ENCODE peak calls at places on chromosome 7, in four cellular contexts. H is upper lobe of left lung, X is sigmoid colon, Z is trophoblast cell. Q is an unnamed sample.

GRCh38 chr7:131618391-131618790 is 62.0 kb upstream of the PODXL start:
- DNase-seq in X (no peak), Z (no peak), H (no peak), Q (no peak)

GRCh38 chr7:149126662-149127321 is 668 bp upstream of the ZNF425 start:
- DNase-seq in Z (no peak), X (peak; percentile 76), H (peak; percentile 62), Q (no peak)

GRCh38 chr7:39580150-39580874 is 14.1 kb downstream of the YAE1 start:
- DNase-seq in Z (peak; percentile 81), H (peak; percentile 82), X (peak; percentile 89), Q (peak; percentile 77)

GRCh38 chr7:42671627-42672026 is 240.2 kb downstream of the C7orf25 start:
- DNase-seq in H (no peak), X (no peak), Z (no peak), Q (no peak)

GRCh38 chr7:96548664-96549063 is 161.0 kb downstream of the SEM1 start:
- DNase-seq in X (no peak), Z (peak; percentile 69), H (no peak), Q (peak; percentile 7)

GRCh38 chr7:44094796-44095592 is 9.2 kb upstream of the AEBP1 start:
- DNase-seq in H (no peak), X (no peak), Z (no peak), Q (no peak)

GRCh38 chr7:158547817-158548216 is 39.8 kb downstream of the PTPRN2 start:
- DNase-seq in X (no peak), H (no peak), Z (no peak), Q (no peak)

GRCh38 chr7:22675917-22676343 is 51.1 kb upstream of the IL6 start:
- DNase-seq in Z (no peak), H (no peak), X (no peak), Q (no peak)

GRCh38 chr7:131546126-131546525 is 10.3 kb downstream of the PODXL start:
- DNase-seq in H (peak; percentile 74), X (peak; percentile 60), Z (no peak), Q (peak; percentile 64)

GRCh38 chr7:27160147-27160545 is 3.7 kb upstream of the HOXA7 start:
- DNase-seq in Z (no peak), X (peak; percentile 69), H (peak; percentile 14), Q (peak; percentile 17)

GRCh38 chr7:84104841-84105240 is 89.7 kb downstream of the SEMA3A start:
- DNase-seq in X (no peak), H (no peak), Z (no peak), Q (no peak)

GRCh38 chr7:68858497-68858896 is 739.8 kb upstream of the AUTS2 start:
- DNase-seq in X (no peak), Z (no peak), H (no peak), Q (no peak)

GRCh38 chr7:88456490-88456889 is 149.8 kb upstream of the STEAP4 start:
- DNase-seq in H (no peak), Z (no peak), X (no peak), Q (no peak)

GRCh38 chr7:7306231-7306630 is 123.9 kb downstream of the C1GALT1 start:
- DNase-seq in X (no peak), Z (no peak), H (no peak), Q (no peak)

GRCh38 chr7:42319631-42320030 is 82.6 kb upstream of the GLI3 start:
- DNase-seq in Z (no peak), H (no peak), X (no peak), Q (no peak)

GRCh38 chr7:99106869-99107268 is 37.0 kb downstream of the SMURF1 start:
- DNase-seq in X (no peak), H (no peak), Z (peak; percentile 76), Q (no peak)

GRCh38 chr7:99105756-99106155 is 38.2 kb downstream of the SMURF1 start:
- DNase-seq in Z (no peak), X (no peak), H (no peak), Q (no peak)

GRCh38 chr7:99109108-99110051 is 34.5 kb downstream of the SMURF1 start:
- DNase-seq in Z (no peak), X (no peak), H (no peak), Q (no peak)

GRCh38 chr7:99106411-99106810 is 37.5 kb downstream of the SMURF1 start:
- DNase-seq in X (no peak), H (no peak), Z (no peak), Q (no peak)

GRCh38 chr7:99108615-99109014 is 35.3 kb downstream of the SMURF1 start:
- DNase-seq in H (no peak), Z (no peak), X (no peak), Q (no peak)
- H3K4me3 ChIP-seq in H (no peak overlapping the region), Z (no peak overlapping the region), X (no peak overlapping the region), Q (no peak overlapping the region)

GRCh38 chr7:105675873-105676484 is 94.7 kb upstream of the EFCAB10 start:
- DNase-seq in X (no peak), H (peak; percentile 65), Z (no peak), Q (no peak)
- H3K4me1 ChIP-seq in X (peaks cover 58% of the 10 kb centered on the region), H (peaks cover 74% of the 10 kb centered on the region), Z (peaks cover 13% of the 10 kb centered on the region), Q (peaks cover 4% of the 10 kb centered on the region)

DNA sequence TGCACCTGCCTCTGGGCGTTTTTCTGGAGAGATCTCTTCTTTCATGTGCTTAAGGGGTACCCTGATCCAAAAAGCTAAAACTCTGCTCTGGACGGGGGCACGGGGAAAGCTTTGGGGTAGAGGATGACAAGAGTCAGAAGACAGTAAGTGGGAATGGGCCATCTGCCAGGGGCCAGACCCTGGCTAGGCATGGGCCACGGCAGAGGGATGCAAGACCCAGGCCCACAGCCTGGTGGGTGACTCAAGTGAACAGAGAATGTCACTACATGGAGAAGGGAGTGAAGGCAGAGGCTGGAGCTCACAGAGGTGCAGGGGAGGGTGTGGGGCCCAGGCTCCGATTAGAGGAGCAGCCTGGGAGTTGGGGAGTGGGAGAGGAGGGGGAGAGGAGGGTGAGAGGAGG is 15.3 kb downstream of the FLNC start:
- DNase-seq in H (no peak), Z (no peak), X (no peak), Q (no peak)
- H3K36me3 ChIP-seq in H (no peaks in the 10 kb centered on the region), Z (peaks cover 96% of the 10 kb centered on the region), X (peaks cover 99% of the 10 kb centered on the region), Q (no peaks in the 10 kb centered on the region)

DNA sequence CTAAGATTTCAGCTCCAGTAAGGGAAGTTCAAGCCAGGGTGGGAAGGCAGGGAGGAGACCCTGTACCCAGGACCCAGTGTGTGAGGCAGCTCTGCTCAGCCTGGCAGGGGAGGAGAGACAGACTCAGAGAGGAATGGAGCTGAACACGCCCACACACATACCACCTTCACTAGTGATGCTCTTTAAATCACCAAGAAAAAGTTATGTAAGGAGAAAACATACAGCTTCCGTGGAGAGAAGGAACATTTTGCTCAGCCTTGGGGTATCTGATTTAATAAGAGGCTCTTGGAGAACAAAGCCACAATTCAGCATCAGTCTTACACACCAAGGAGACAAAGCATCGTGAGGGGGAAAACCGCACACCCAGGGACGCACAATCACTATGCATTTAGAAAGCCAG is 62.9 kb downstream of the PRKAG2 start:
- DNase-seq in Z (no peak), X (no peak), H (no peak), Q (no peak)
- H3K4me3 ChIP-seq in Z (no peak overlapping the region), X (no peak overlapping the region), H (no peak overlapping the region), Q (no peak overlapping the region)

DNA sequence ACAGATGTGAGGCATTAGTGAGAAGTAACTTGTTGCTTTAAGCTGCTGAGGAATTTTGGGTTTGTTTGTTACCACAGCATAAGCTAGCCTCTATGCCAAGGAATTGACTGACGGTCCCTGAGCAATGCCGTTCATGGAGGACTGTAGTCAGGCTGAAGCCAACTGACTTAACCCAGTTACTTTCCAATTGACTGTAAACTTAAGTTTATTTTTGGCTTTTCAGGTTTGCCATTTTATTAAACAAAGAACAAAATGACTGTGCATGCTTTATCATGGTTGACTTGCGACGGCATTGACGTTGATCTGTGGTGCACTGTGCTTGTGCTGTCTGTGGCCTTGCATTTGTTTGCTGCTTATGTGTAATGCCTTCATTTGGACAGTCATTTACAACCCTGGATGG is 53.5 kb downstream of the DNAJB9 start:
- DNase-seq in X (no peak), Z (no peak), H (no peak), Q (no peak)
- H3K4me1 ChIP-seq in X (no peaks in the 10 kb centered on the region), Z (no peaks in the 10 kb centered on the region), H (no peaks in the 10 kb centered on the region), Q (no peaks in the 10 kb centered on the region)

DNA sequence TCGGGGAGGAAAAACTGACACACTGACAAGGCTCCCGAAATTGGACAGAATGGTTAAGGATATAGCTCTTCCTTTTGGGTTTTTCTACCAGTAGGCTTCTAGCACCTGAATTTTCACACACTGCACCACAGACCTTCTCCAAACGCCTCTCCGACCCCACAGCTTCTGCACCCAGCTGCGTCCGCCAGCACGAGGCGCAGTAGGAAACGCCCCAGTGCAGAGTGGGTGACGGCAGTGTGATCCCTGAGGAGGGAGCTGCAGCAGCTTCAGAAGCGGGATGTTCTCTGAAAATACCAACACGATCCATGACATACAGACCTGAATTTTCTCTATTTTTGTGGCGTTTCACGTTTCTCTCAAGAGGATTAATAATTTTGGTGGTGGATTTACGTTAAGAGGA is 25.9 kb downstream of the HSPB1 start:
- DNase-seq in Z (no peak), X (peak; percentile 37), H (no peak), Q (no peak)
- H3K36me3 ChIP-seq in Z (peaks cover 35% of the 10 kb centered on the region), X (peaks cover 22% of the 10 kb centered on the region), H (peaks cover 32% of the 10 kb centered on the region), Q (peaks cover 4% of the 10 kb centered on the region)

DNA sequence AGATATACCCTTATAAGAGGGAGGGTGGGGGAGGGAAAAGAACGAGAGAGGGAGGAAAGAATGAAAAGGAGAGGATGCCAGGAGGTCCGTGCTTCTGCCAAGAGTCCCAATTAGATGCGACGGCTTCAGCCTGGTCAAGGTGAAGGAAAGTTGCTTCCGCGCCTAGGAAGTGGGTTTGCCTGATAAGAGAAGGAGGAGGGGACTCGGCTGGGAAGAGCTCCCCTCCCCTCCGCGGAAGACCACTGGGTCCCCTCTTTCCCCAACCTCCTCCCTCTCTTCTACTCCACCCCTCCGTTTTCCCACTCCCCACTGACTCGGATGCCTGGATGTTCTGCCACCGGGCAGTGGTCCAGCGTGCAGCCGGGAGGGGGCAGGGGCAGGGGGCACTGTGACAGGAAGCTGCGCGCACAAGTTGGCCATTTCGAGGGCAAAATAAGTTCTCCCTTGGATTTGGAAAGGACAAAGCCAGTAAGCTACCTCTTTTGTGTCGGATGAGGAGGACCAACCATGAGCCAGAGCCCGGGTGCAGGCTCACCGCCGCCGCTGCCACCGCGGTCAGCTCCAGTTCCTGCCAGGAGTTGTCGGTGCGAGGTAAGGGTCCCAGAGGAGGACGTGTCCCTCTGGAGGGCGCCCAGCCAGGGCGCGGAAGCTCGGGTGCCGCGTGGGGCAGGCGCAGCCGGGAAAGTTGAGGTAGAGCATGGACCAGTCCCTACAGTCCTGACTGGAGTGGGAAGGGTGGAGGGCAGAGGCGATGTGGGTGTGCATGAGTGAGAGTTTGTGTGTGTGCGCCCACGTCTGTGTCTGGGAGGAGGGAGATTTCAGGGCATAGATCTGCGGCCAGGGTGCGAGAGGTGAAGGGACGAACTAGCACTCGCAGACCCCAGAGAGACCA is 819 bp downstream of the GRM3 start:
- DNase-seq in H (no peak), X (peak; percentile 63), Z (no peak), Q (no peak)
- H3K4me3 ChIP-seq in H (peak overlapping the region; percentile 18), X (peak overlapping the region; percentile 5), Z (no peak overlapping the region), Q (no peak overlapping the region)

GRCh38 chr7:506921-507622 is 12.6 kb downstream of the PDGFA start:
- DNase-seq in Z (no peak), X (peak; percentile 61), H (no peak), Q (no peak)
- H3K4me1 ChIP-seq in Z (peaks cover 25% of the 10 kb centered on the region), X (peaks cover 26% of the 10 kb centered on the region), H (peaks cover 22% of the 10 kb centered on the region), Q (peaks cover 43% of the 10 kb centered on the region)

Q was measured in Caco-2.